ENCODE peak calls at places on chromosome 21, in eight cellular contexts. R is IMR-90, G is breast epithelium, P is body of pancreas, T is GM23248, K is small intestine, L is mammary epithelial cell, Z is aorta. X is an unnamed sample.

GRCh38 chr21:31075844-31076243 is 37.6 kb upstream of the KRTAP19-8 start:
- DNase-seq in T (no peak), R (no peak), Z (no peak), K (no peak), L (no peak), P (no peak), G (no peak), X (no peak)

GRCh38 chr21:26136686-26137085 is 33.9 kb downstream of the APP start:
- DNase-seq in R (no peak), P (no peak), Z (no peak), G (no peak), K (no peak), L (no peak), T (no peak), X (no peak)

GRCh38 chr21:29604096-29604495 is 305.4 kb downstream of the BACH1 start:
- DNase-seq in P (no peak), G (no peak), Z (no peak), L (no peak), T (no peak), R (no peak), K (no peak), X (no peak)

GRCh38 chr21:46084709-46085108 is 13.2 kb upstream of the COL6A2 start:
- DNase-seq in P (no peak), T (no peak), R (no peak), K (no peak), G (no peak), L (no peak), Z (no peak), X (no peak)

GRCh38 chr21:28738305-28738704 is 254.4 kb downstream of the LTN1 start:
- DNase-seq in G (no peak), Z (no peak), K (no peak), R (no peak), T (no peak), P (no peak), L (no peak), X (no peak)

GRCh38 chr21:16137106-16137505 is 407.3 kb downstream of the USP25 start:
- DNase-seq in T (no peak), R (peak; percentile 8), L (no peak), Z (no peak), G (no peak), P (no peak), K (no peak), X (no peak)

GRCh38 chr21:32520885-32521735 is 64.2 kb downstream of the TCP10L start:
- DNase-seq in L (peak; percentile 68), P (peak; percentile 72), R (peak; percentile 97), T (peak; percentile 98), G (peak; percentile 95), Z (peak; percentile 90), K (no peak), X (no peak)

GRCh38 chr21:26148071-26148470 is 22.5 kb downstream of the APP start:
- DNase-seq in R (no peak), L (no peak), K (no peak), T (no peak), P (no peak), Z (no peak), G (no peak), X (peak; percentile 81)

GRCh38 chr21:25323356-25323949 is 283.8 kb downstream of the MRPL39 start:
- DNase-seq in G (no peak), T (no peak), P (no peak), R (no peak), Z (no peak), K (no peak), L (no peak), X (no peak)

GRCh38 chr21:14452031-14452778 is 69.3 kb upstream of the HSPA13 start:
- DNase-seq in K (no peak), G (no peak), T (no peak), P (no peak), L (no peak), Z (no peak), R (no peak), X (no peak)

GRCh38 chr21:37620401-37620800 is 253.8 kb downstream of the DYRK1A start:
- DNase-seq in K (no peak), G (no peak), Z (no peak), P (no peak), R (no peak), T (peak; percentile 22), L (no peak), X (no peak)

GRCh38 chr21:31351973-31352372 is 7.9 kb upstream of the TIAM1 start:
- DNase-seq in T (peak; percentile 40), Z (no peak), R (no peak), G (no peak), L (no peak), P (no peak), K (no peak), X (no peak)

GRCh38 chr21:26806734-26807372 is 38.4 kb downstream of the ADAMTS1 start:
- DNase-seq in L (peak; percentile 87), K (no peak), Z (no peak), G (no peak), T (peak; percentile 74), P (no peak), R (peak; percentile 81), X (no peak)

GRCh38 chr21:28641731-28642130 is 350.9 kb downstream of the LTN1 start:
- DNase-seq in K (no peak), L (no peak), R (no peak), G (no peak), Z (no peak), T (no peak), P (no peak), X (no peak)

GRCh38 chr21:37915516-37915915 is 741 bp downstream of the KCNJ6 start:
- DNase-seq in P (no peak), R (no peak), L (peak; percentile 8), Z (no peak), K (no peak), T (no peak), G (no peak), X (no peak)

GRCh38 chr21:31162827-31163226 is 124.6 kb upstream of the KRTAP19-8 start:
- DNase-seq in Z (no peak), T (peak; percentile 82), K (no peak), L (no peak), P (no peak), R (peak; percentile 70), G (no peak), X (no peak)

GRCh38 chr21:17371470-17371869 is 141.4 kb upstream of the CXADR start:
- DNase-seq in P (no peak), L (peak; percentile 80), G (no peak), K (no peak), R (peak; percentile 74), T (peak; percentile 85), Z (no peak), X (no peak)

GRCh38 chr21:35145626-35146236 is 96.6 kb upstream of the RUNX1 start:
- DNase-seq in R (no peak), P (no peak), K (no peak), L (peak; percentile 75), G (no peak), T (no peak), Z (peak; percentile 53), X (no peak)

GRCh38 chr21:32532636-32533035 is 52.7 kb downstream of the TCP10L start:
- DNase-seq in K (no peak), G (no peak), Z (no peak), T (no peak), R (no peak), L (no peak), P (no peak), X (peak; percentile 35)

GRCh38 chr21:32817206-32817605 is 45.7 kb upstream of the PAXBP1 start:
- DNase-seq in R (no peak), Z (no peak), P (peak; percentile 36), T (no peak), K (peak; percentile 59), G (no peak), L (no peak), X (no peak)

GRCh38 chr21:36156815-36157670 is at the start of gene DOP1B:
- DNase-seq in R (no peak), T (peak; percentile 30), Z (no peak), K (peak; percentile 65), G (no peak), P (no peak), L (no peak), X (no peak)
- H3K27ac ChIP-seq in R (peak within 1 kb of the TSS; percentile 58), T (no peak within 1 kb of the TSS), Z (no peak within 1 kb of the TSS), K (peak within 1 kb of the TSS; percentile 94), G (peak within 1 kb of the TSS; percentile 92), P (peak within 1 kb of the TSS; percentile 91), L (peak within 1 kb of the TSS; percentile 58), X (peak within 1 kb of the TSS; percentile 78)

DNA sequence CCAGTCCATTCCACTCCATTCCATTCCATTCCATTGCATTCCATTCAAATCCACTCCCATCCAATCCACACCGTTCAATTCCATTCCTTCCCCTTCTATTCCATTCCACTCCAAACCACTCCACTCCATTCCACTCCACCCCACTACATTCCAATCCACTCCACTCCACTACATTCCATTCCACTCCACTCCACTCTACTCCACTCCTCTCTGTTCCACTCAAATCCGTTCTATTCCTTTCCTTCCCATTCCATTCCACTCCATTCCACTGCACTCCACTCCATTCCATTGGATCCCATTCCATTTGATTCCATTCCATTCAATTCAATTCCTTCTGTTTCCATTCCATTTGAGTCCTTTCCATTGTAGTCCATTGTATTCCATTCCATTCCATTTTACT is 2568.3 kb upstream of the TPTE start:
- DNase-seq in R (no peak), L (no peak), Z (no peak), T (no peak), G (no peak), K (no peak), P (no peak), X (no peak)
- H3K9me3 ChIP-seq in R (peaks cover 76% of the 10 kb centered on the region), L (peaks cover 100% of the 10 kb centered on the region), Z (peaks cover 38% of the 10 kb centered on the region), T (peaks cover 36% of the 10 kb centered on the region), G (peaks cover 97% of the 10 kb centered on the region), K (peaks cover 25% of the 10 kb centered on the region), P (peaks cover 12% of the 10 kb centered on the region), X (no peaks in the 10 kb centered on the region)

DNA sequence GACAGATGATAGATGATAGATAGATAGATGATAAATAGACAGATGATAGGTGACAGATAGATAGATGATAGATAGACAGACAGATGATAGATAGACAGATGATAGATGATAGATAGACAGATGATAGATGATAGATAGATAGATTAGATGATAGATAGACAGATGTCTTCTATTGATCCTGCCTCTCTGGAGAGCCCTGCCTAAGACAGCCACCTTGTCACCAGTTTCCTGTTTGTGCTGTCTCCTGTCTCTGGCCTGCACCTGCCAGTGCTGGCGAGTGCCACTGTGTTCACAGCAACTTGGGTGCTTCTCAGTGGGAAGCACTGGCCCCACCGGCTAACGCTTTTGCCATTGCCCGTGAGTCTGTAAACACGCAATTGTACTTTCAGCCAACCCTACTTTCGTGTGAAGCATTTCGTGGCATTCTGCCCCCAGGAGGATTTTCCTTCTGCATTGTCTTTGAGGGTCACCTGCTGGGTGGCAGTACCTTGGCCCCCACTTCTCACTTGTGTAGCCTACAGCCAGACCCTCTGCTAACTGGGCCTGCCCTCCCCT is 23.5 kb upstream of the PDE9A start:
- DNase-seq in P (no peak), T (no peak), K (no peak), Z (no peak), R (no peak), L (no peak), G (peak; percentile 27), X (peak; percentile 41)
- H3K4me1 ChIP-seq in P (peaks cover 3% of the 10 kb centered on the region), T (no peaks in the 10 kb centered on the region), K (no peaks in the 10 kb centered on the region), Z (no peaks in the 10 kb centered on the region), R (no peaks in the 10 kb centered on the region), L (no peaks in the 10 kb centered on the region), G (no peaks in the 10 kb centered on the region), X (peaks cover 2% of the 10 kb centered on the region)

DNA sequence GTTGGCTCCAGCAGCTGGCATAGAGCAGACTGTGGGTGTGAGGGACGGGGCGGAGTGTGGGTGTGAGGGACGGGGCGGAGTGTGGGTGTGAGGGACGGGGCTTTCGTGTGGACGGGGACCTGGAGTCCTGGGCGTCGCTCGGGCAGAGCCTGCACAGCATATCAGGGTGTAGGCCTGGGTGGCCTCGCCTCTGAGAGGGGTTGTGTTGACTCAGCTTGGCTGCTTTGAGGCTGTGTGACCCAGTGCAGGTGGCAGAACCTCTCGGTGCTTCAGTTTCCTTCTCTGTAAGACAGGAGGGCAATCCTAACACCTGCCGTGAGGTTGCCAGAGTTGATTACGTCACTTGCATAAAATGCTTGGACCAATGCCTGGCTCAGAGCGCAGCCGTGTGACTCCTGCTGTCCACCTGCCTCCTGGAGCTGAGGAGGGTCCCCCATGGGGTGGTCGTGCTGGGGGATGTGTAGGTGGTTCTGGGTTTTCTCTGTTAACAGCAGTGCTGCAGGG is 15.3 kb downstream of the PDXK start:
- DNase-seq in R (no peak), K (peak; percentile 95), T (no peak), P (peak; percentile 72), Z (peak; percentile 42), L (no peak), G (no peak), X (no peak)
- H3K27ac ChIP-seq in R (no peak overlapping the region), K (peak overlapping the region; percentile 66), T (peak overlapping the region; percentile 59), P (peak overlapping the region; percentile 50), Z (no peak overlapping the region), L (peak overlapping the region; percentile 0), G (peak overlapping the region; percentile 82), X (no peak overlapping the region)